ENCODE peak calls at places on chromosome 6, in eight cellular contexts. C, N, G, L, E, H, I and M are unnamed samples.

GRCh38 chr6:89057759-89058158 is 22.8 kb upstream of the PNRC1 start:
- DNase-seq in C (no peak), G (no peak), N (no peak), I (no peak), L (no peak), H (no peak), E (no peak), M (no peak)

GRCh38 chr6:81241126-81241525 is 511.4 kb downstream of the TENT5A start:
- DNase-seq in I (no peak), H (no peak), N (no peak), E (no peak), G (no peak), L (no peak), C (no peak), M (no peak)

GRCh38 chr6:136701011-136701410 is 91.3 kb downstream of the MAP3K5 start:
- DNase-seq in I (peak; percentile 16), G (no peak), H (no peak), N (no peak), C (no peak), E (no peak), L (no peak), M (no peak)

GRCh38 chr6:149046822-149047246 is 270.7 kb upstream of the TAB2 start:
- DNase-seq in L (no peak), E (no peak), N (peak; percentile 22), C (no peak), G (no peak), H (no peak), I (no peak), M (no peak)

GRCh38 chr6:113103618-113104390 is 753.3 kb upstream of the MARCKS start:
- DNase-seq in N (no peak), G (no peak), H (no peak), L (no peak), E (no peak), C (no peak), I (no peak), M (no peak)

GRCh38 chr6:11779308-11780096 is 899 bp upstream of the ADTRP start:
- DNase-seq in N (no peak), L (no peak), E (no peak), C (no peak), G (no peak), I (no peak), H (no peak), M (no peak)

GRCh38 chr6:100057941-100058340 is 63.9 kb upstream of the MCHR2 start:
- DNase-seq in N (no peak), I (no peak), H (no peak), G (no peak), E (no peak), C (no peak), L (no peak), M (no peak)

GRCh38 chr6:36220211-36220610 is 23.7 kb downstream of the BRPF3 start:
- DNase-seq in N (no peak), C (no peak), H (no peak), E (no peak), L (no peak), G (no peak), I (no peak), M (no peak)

GRCh38 chr6:6221829-6222535 is 98.5 kb downstream of the F13A1 start:
- DNase-seq in L (no peak), H (no peak), I (no peak), E (no peak), C (no peak), G (peak; percentile 58), N (no peak), M (no peak)

GRCh38 chr6:137341721-137342195 is 122.6 kb upstream of the IFNGR1 start:
- DNase-seq in I (peak; percentile 41), E (peak; percentile 63), H (no peak), C (peak; percentile 65), G (peak; percentile 54), N (peak; percentile 64), L (no peak), M (no peak)

GRCh38 chr6:47426524-47427302 is 50.9 kb upstream of the CD2AP start:
- DNase-seq in I (no peak), G (no peak), H (no peak), C (no peak), E (no peak), L (no peak), N (no peak), M (no peak)

GRCh38 chr6:53831081-53831839 is 36.5 kb downstream of the LRRC1 start:
- DNase-seq in E (no peak), H (no peak), G (no peak), L (no peak), I (no peak), C (no peak), N (no peak), M (no peak)

GRCh38 chr6:1802495-1803395 is 193.0 kb downstream of the FOXC1 start:
- DNase-seq in I (peak; percentile 55), N (no peak), E (no peak), L (no peak), H (no peak), G (no peak), C (no peak), M (no peak)

GRCh38 chr6:21749754-21750153 is 156.2 kb downstream of the SOX4 start:
- DNase-seq in L (no peak), I (no peak), C (no peak), E (no peak), G (no peak), N (no peak), H (no peak), M (no peak)

GRCh38 chr6:6105472-6106036 is 98.8 kb upstream of the NRN1 start:
- DNase-seq in H (no peak), N (no peak), I (no peak), G (peak; percentile 68), E (no peak), L (no peak), C (no peak), M (no peak)

GRCh38 chr6:20202070-20202658 is 10.1 kb downstream of the MBOAT1 start:
- DNase-seq in E (no peak), I (no peak), L (no peak), N (peak; percentile 53), G (no peak), H (no peak), C (no peak), M (no peak)
- H3K4me1 ChIP-seq in E (no peaks in the 10 kb centered on the region), I (peaks cover 49% of the 10 kb centered on the region), L (peaks cover 74% of the 10 kb centered on the region), N (peaks cover 58% of the 10 kb centered on the region), G (peaks cover 13% of the 10 kb centered on the region), H (peaks cover 11% of the 10 kb centered on the region), C (peaks cover 78% of the 10 kb centered on the region), M (no peaks in the 10 kb centered on the region)

GRCh38 chr6:159968295-159969203 is at the start of gene IGF2R:
- DNase-seq in H (peak; percentile 83), L (peak; percentile 95), N (peak; percentile 92), I (peak; percentile 96), C (peak; percentile 96), E (peak; percentile 97), G (peak; percentile 94), M (peak; percentile 85)

GRCh38 chr6:159969921-159970320 is 1.0 kb downstream of the IGF2R start:
- DNase-seq in N (peak; percentile 16), G (no peak), C (peak; percentile 46), E (no peak), I (peak; percentile 70), L (no peak), H (peak; percentile 64), M (no peak)

GRCh38 chr6:159969204-159969912 is 476 bp downstream of the IGF2R start:
- DNase-seq in N (peak; percentile 16), E (peak; percentile 76), I (peak; percentile 44), L (peak; percentile 76), G (no peak), C (peak; percentile 31), H (peak; percentile 41), M (no peak)

GRCh38 chr6:159966339-159966738 is 2.5 kb upstream of the IGF2R start:
- DNase-seq in N (no peak), C (no peak), I (no peak), L (no peak), E (no peak), G (no peak), H (no peak), M (no peak)

GRCh38 chr6:159966981-159967380 is 1.9 kb upstream of the IGF2R start:
- DNase-seq in L (no peak), I (no peak), N (no peak), C (no peak), H (no peak), G (no peak), E (no peak), M (no peak)
- H3K27ac ChIP-seq in L (no peak overlapping the region), I (no peak overlapping the region), N (no peak overlapping the region), C (no peak overlapping the region), H (no peak overlapping the region), G (no peak overlapping the region), E (no peak overlapping the region), M (no peak overlapping the region)

GRCh38 chr6:138590796-138591709 is 91.8 kb upstream of the NHSL1 start:
- DNase-seq in N (peak; percentile 27), H (peak; percentile 70), E (no peak), G (peak; percentile 73), I (peak; percentile 73), C (peak; percentile 77), L (no peak), M (no peak)

GRCh38 chr6:138594042-138594636 is 94.8 kb upstream of the NHSL1 start:
- DNase-seq in I (no peak), N (no peak), E (no peak), G (no peak), L (no peak), H (no peak), C (no peak), M (no peak)

GRCh38 chr6:138592698-138593097 is 93.4 kb upstream of the NHSL1 start:
- DNase-seq in L (no peak), E (no peak), C (no peak), G (no peak), N (no peak), H (no peak), I (no peak), M (no peak)

GRCh38 chr6:138594749-138595148 is 95.5 kb upstream of the NHSL1 start:
- DNase-seq in C (no peak), I (no peak), E (no peak), H (no peak), G (no peak), N (no peak), L (no peak), M (no peak)

DNA sequence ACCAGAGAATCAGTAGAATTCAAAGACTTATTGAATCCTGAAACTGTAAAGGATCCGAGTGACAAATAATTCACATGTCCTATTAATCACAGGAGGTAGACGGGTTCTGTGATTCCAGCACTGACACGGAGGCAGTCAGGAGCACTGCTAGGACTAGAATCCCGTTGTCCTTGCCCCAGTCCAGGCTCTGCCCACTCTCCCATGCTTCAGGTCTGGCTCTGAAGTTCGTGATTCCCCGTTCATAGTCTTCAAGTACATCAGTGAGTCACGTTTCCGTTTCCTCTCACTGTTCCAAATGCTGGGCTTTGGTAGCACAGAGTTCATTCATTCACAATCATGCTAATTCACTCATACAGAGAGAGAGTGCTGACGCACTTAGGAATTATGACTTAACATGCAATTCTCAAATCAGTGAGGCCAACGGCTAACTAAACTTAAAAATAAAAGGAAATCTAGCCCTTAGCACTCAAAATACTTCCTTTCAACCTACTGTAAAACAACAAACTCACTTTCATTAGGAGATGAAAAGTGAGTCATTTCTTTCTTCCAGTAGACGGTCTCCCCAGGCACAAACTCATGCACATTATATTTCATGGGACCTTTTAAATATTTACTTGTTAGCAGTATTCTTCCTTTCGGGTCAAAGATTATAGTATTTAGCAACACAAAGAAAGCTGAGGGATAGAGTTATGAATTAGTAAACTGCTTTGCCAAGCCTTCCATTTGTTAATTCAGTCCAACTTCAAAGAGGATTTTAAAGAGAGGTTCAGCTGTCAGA is 94.0 kb upstream of the NHSL1 start:
- DNase-seq in H (no peak), G (no peak), I (peak; percentile 21), C (peak; percentile 30), N (peak; percentile 5), E (no peak), L (no peak), M (peak; percentile 36)
- H3K4me1 ChIP-seq in H (peaks cover 23% of the 10 kb centered on the region), G (peaks cover 8% of the 10 kb centered on the region), I (peaks cover 10% of the 10 kb centered on the region), C (peaks cover 26% of the 10 kb centered on the region), N (peaks cover 7% of the 10 kb centered on the region), E (no peaks in the 10 kb centered on the region), L (peaks cover 35% of the 10 kb centered on the region), M (peaks cover 17% of the 10 kb centered on the region)

GRCh38 chr6:39812853-39813533 is 20.8 kb downstream of the DAAM2 start:
- DNase-seq in L (no peak), I (peak; percentile 18), N (no peak), E (no peak), C (no peak), H (no peak), G (no peak), M (no peak)
- H3K27ac ChIP-seq in L (peak overlapping the region; percentile 53), I (no peak overlapping the region), N (no peak overlapping the region), E (no peak overlapping the region), C (peak overlapping the region; percentile 69), H (no peak overlapping the region), G (no peak overlapping the region), M (peak overlapping the region; percentile 87)